ENCODE peak calls at places on chromosome 15, in six cellular contexts. L is SK-N-SH, E is mesenchymal stem cell, M is HCT116, D is A549, F is GM23248. G is an unnamed sample.

GRCh38 chr15:63166219-63166618 is 8.9 kb upstream of the RPS27L start:
- DNase-seq in M (no peak), E (no peak), F (peak; percentile 38), L (no peak), D (no peak), G (no peak)

GRCh38 chr15:101295607-101296225 is 668 bp upstream of the SNRPA1 start:
- DNase-seq in L (no peak), M (no peak), F (peak; percentile 54), D (no peak), E (peak; percentile 50), G (peak; percentile 27)

GRCh38 chr15:57223887-57224286 is 152.4 kb upstream of the CGNL1 start:
- DNase-seq in F (no peak), L (no peak), D (no peak), M (no peak), E (no peak), G (no peak)

GRCh38 chr15:100114100-100114499 is 227.7 kb downstream of the ADAMTS17 start:
- DNase-seq in L (no peak), F (peak; percentile 70), D (no peak), E (peak; percentile 89), M (no peak), G (peak; percentile 92)

GRCh38 chr15:48557335-48557734 is 88.2 kb downstream of the FBN1 start:
- DNase-seq in E (no peak), M (no peak), F (no peak), L (no peak), D (no peak), G (no peak)

GRCh38 chr15:65336767-65337435 is 32.4 kb downstream of the RNU5B-1 start:
- DNase-seq in M (no peak), D (no peak), E (peak; percentile 39), F (no peak), L (peak; percentile 57), G (no peak)

GRCh38 chr15:25762015-25762662 is 101.0 kb downstream of the ATP10A start:
- DNase-seq in M (no peak), D (no peak), L (no peak), F (peak; percentile 13), E (no peak), G (peak; percentile 27)

GRCh38 chr15:55820043-55820442 is 77.1 kb upstream of the PRTG start:
- DNase-seq in E (no peak), F (no peak), L (no peak), D (no peak), M (no peak), G (no peak)

GRCh38 chr15:48330855-48331795 is at the start of gene DUT:
- DNase-seq in F (peak; percentile 92), D (peak; percentile 25), E (peak; percentile 88), L (peak; percentile 87), M (peak; percentile 34), G (peak; percentile 85)

GRCh38 chr15:74788716-74789151 is 6.9 kb downstream of the CSK start:
- DNase-seq in M (no peak), E (no peak), D (no peak), L (no peak), F (no peak), G (no peak)

GRCh38 chr15:69080958-69081248 is 66.4 kb downstream of the NOX5 start:
- DNase-seq in E (no peak), D (no peak), M (no peak), F (no peak), L (no peak), G (no peak)

GRCh38 chr15:55279746-55280351 is 9.8 kb downstream of the RAB27A start:
- DNase-seq in F (peak; percentile 96), L (no peak), M (peak; percentile 65), E (peak; percentile 95), D (peak; percentile 23), G (peak; percentile 87)

GRCh38 chr15:77415450-77416448 is 4.2 kb downstream of the PEAK1 start:
- DNase-seq in E (no peak), F (peak; percentile 82), D (no peak), L (no peak), M (no peak), G (peak; percentile 80)
- H3K4me2 ChIP-seq in E (no peak overlapping the region), F (peak overlapping the region; percentile 67), D (no peak overlapping the region), L (no peak overlapping the region), M (no peak overlapping the region), G (peak overlapping the region; percentile 52)

DNA sequence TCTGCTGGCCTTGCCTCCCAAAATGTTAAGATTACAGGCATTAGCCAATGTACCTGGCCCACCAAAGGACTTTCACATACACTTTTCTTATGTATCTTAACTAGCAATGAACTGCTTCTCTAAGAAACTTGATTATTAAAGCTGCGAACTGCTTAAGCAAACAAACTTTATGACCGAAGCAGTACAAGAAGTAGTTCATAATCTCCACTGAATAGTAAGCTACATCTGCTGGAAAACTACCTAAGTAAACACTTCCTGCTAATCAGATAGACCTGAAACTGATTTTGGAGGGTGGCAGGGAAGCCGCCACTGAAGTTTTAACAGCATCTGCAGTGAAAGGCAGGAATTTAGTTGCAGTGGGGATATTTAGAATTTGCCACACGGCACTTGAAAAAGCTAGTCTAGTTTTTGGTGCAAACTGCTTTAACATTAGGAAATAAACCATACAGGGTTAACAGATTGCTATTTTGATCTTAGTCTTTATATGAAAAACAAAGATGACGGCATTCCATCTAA is 8.1 kb downstream of the HYPK start:
- DNase-seq in E (no peak), D (no peak), L (no peak), M (no peak), F (no peak), G (no peak)
- H3K4me2 ChIP-seq in E (no peak overlapping the region), D (no peak overlapping the region), L (no peak overlapping the region), M (no peak overlapping the region), F (no peak overlapping the region), G (no peak overlapping the region)

GRCh38 chr15:90820481-90820880 is 47.9 kb upstream of the FURIN start:
- DNase-seq in L (no peak), F (no peak), D (no peak), M (no peak), E (no peak), G (no peak)
- H3K4me2 ChIP-seq in L (no peak overlapping the region), F (no peak overlapping the region), D (no peak overlapping the region), M (no peak overlapping the region), E (no peak overlapping the region), G (no peak overlapping the region)

GRCh38 chr15:53978248-53978906 is at the start of gene UNC13C:
- DNase-seq in E (no peak), D (peak; percentile 7), M (no peak), F (peak; percentile 3), L (peak; percentile 30), G (no peak)
- H3K4me2 ChIP-seq in E (peak within 1 kb of the TSS; percentile 72), D (peak within 1 kb of the TSS; percentile 65), M (no peak within 1 kb of the TSS), F (no peak within 1 kb of the TSS), L (peak within 1 kb of the TSS; percentile 70), G (peak within 1 kb of the TSS; percentile 5)

GRCh38 chr15:40872791-40873526 is 1.1 kb downstream of the RHOV start:
- DNase-seq in E (no peak), L (no peak), D (no peak), F (no peak), M (no peak), G (no peak)

GRCh38 chr15:40871749-40872617 is 2.1 kb downstream of the RHOV start:
- DNase-seq in M (no peak), F (no peak), E (no peak), L (no peak), D (no peak), G (no peak)

GRCh38 chr15:40875996-40876740 is 2.1 kb upstream of the RHOV start:
- DNase-seq in E (no peak), D (no peak), L (no peak), M (no peak), F (peak; percentile 17), G (no peak)

GRCh38 chr15:40870716-40871115 is 3.3 kb downstream of the RHOV start:
- DNase-seq in D (no peak), F (no peak), E (no peak), M (no peak), L (no peak), G (no peak)

DNA sequence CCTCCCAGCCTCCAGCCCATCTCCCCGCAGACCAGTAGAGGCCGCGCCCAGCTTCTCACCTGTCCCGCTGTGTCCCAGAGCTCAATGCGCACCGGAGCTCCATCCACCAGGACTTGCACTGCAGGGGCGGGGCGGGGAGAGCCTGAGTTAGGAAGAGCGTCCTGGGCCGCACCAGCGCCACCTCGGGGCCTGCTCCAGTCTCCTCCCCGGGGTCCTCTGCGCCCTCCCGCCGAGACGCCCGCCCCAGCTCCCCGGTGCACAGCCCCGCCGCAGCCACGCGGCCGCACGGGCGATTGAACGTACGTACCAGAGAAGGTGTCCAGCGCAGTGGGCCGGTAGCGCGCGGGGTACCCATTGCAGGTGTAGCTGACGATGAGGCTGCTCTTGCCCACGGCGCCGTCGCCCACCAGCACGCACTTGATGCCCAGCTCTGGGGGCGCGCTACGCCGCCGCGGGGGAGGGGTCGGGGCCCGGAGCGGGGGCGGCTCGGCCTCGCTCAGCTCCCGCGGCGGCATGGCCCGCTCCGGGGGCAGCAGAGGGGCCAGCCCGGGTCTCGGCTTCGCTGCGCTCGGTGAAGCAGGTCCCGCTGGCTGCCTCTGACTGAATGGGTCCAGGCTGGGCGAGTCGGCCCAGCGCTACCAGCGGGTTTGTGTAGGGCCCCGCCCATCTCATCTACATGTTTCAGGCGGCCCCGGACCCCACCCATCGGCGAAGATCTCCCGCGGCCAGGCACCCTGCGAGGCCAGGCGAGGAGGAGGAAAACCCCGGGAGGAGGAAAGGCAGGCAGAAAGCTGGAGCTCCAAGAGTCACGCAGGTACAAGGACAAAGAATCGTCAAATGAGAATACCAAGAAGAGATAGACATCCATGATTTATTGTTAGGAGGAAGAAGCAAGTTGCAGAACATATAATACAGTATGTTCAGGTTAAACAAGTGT is at the start of gene RHOV:
- DNase-seq in L (peak; percentile 92), D (peak; percentile 76), M (peak; percentile 67), E (peak; percentile 56), F (peak; percentile 69), G (peak; percentile 53)
- H3K4me2 ChIP-seq in L (peak within 1 kb of the TSS; percentile 90), D (peak within 1 kb of the TSS; percentile 94), M (peak within 1 kb of the TSS; percentile 93), E (peak within 1 kb of the TSS; percentile 84), F (peak within 1 kb of the TSS; percentile 67), G (peak within 1 kb of the TSS; percentile 75)

GRCh38 chr15:80568876-80569605 is 126.1 kb upstream of the ABHD17C start:
- DNase-seq in E (no peak), L (no peak), M (no peak), D (no peak), F (no peak), G (no peak)
- H3K4me2 ChIP-seq in E (no peak overlapping the region), L (no peak overlapping the region), M (no peak overlapping the region), D (no peak overlapping the region), F (no peak overlapping the region), G (no peak overlapping the region)

GRCh38 chr15:31163769-31164572 is 62.4 kb upstream of the TRPM1 start:
- DNase-seq in D (no peak), M (no peak), E (no peak), L (no peak), F (no peak), G (no peak)
- H3K4me2 ChIP-seq in D (no peak overlapping the region), M (no peak overlapping the region), E (no peak overlapping the region), L (no peak overlapping the region), F (no peak overlapping the region), G (no peak overlapping the region)